ENCODE peak calls at places on chromosomes 11 and 22, in six cellular contexts. G is upper lobe of right lung; E is naive thymus-derived CD4-positive, alpha-beta T cell; R is esophagus muscularis mucosa; T is tibial nerve; H is psoas muscle. Q is an unnamed sample.

GRCh38 chr11:11963842-11964773 is 44.3 kb downstream of the DKK3 start:
- DNase-seq in E (no peak), H (no peak), G (no peak), R (no peak), T (no peak), Q (no peak)

GRCh38 chr11:3952715-3953114 is 97.3 kb downstream of the STIM1 start:
- DNase-seq in T (no peak), E (no peak), G (no peak), R (no peak), H (no peak), Q (no peak)

GRCh38 chr22:20115691-20116375 is at the start of gene RANBP1:
- DNase-seq in H (peak; percentile 25), R (no peak), T (no peak), E (no peak), G (peak; percentile 64), Q (no peak)

GRCh38 chr11:69874178-69874983 is 55.2 kb upstream of the FGF3 start:
- DNase-seq in T (no peak), H (no peak), G (peak; percentile 59), R (no peak), E (no peak), Q (no peak)

GRCh38 chr11:1100417-1101245 is 26.0 kb downstream of the MUC2 start:
- DNase-seq in G (peak; percentile 52), R (no peak), H (no peak), T (no peak), E (no peak), Q (no peak)

GRCh38 chr11:97143463-97143862 is 753.6 kb downstream of the JRKL start:
- DNase-seq in T (no peak), E (no peak), R (no peak), H (no peak), G (no peak), Q (no peak)

GRCh38 chr11:15327786-15328231 is 213.1 kb downstream of the INSC start:
- DNase-seq in E (no peak), R (peak; percentile 89), T (peak; percentile 39), H (peak; percentile 25), G (no peak), Q (no peak)

GRCh38 chr11:27211370-27212127 is 151.5 kb downstream of the CCDC34 start:
- DNase-seq in R (no peak), H (no peak), E (no peak), T (no peak), G (no peak), Q (no peak)

GRCh38 chr22:50313600-50313999 is 6.2 kb upstream of the PLXNB2 start:
- DNase-seq in E (no peak), T (no peak), G (no peak), R (no peak), H (no peak), Q (no peak)

GRCh38 chr11:122365545-122366380 is 249.7 kb upstream of the BLID start:
- DNase-seq in H (no peak), E (no peak), R (no peak), T (no peak), G (no peak), Q (no peak)

GRCh38 chr11:119694334-119694733 is 34.7 kb downstream of the NECTIN1 start:
- DNase-seq in G (no peak), H (no peak), R (no peak), T (no peak), E (no peak), Q (no peak)

GRCh38 chr22:46072030-46072881 is 78.1 kb upstream of the PPARA start:
- DNase-seq in E (peak; percentile 23), H (peak; percentile 81), G (peak; percentile 93), R (no peak), T (peak; percentile 44), Q (no peak)

GRCh38 chr11:18698341-18699268 is at the start of gene TMEM86A:
- DNase-seq in T (peak; percentile 93), R (peak; percentile 98), E (peak; percentile 87), G (peak; percentile 97), H (peak; percentile 93), Q (peak; percentile 90)

GRCh38 chr11:18699848-18700261 is 1.3 kb downstream of the TMEM86A start:
- DNase-seq in G (no peak), H (no peak), R (no peak), T (no peak), E (no peak), Q (peak; percentile 19)

GRCh38 chr11:18699269-18699596 is 654 bp downstream of the TMEM86A start:
- DNase-seq in G (no peak), H (no peak), R (no peak), E (no peak), T (no peak), Q (no peak)

GRCh38 chr11:18696638-18697225 is 1.8 kb upstream of the TMEM86A start:
- DNase-seq in G (no peak), H (no peak), T (no peak), R (no peak), E (no peak), Q (no peak)

DNA sequence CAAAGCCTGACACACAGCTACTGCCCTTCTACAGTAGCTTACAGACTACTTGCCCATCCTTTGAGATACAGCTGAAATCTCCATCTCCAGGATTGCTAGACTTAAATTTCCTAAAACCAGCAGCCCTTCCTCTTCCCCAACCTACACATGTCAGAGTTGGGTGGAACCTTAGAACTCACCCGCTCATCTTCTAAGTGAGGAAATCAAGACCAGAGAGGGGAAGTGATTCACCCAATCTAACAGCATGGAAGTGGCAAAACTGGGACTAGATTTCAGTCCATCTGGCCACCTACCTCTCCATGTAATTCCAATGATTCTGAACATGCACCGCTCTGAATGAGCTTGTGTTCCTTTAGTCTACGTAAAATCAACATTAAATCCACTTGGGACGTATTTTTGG is 998 bp upstream of the TMEM86A start:
- DNase-seq in E (no peak), G (no peak), R (no peak), H (no peak), T (no peak), Q (no peak)
- H3K27ac ChIP-seq in E (no peak overlapping the region), G (no peak overlapping the region), R (peak overlapping the region; percentile 85), H (no peak overlapping the region), T (peak overlapping the region; percentile 95), Q (no peak overlapping the region)

GRCh38 chr11:34040571-34040970 is 11.0 kb upstream of the CAPRIN1 start:
- DNase-seq in T (no peak), E (no peak), H (no peak), G (no peak), R (no peak), Q (no peak)

GRCh38 chr11:34050536-34050935 is 995 bp upstream of the CAPRIN1 start:
- DNase-seq in H (no peak), R (no peak), G (no peak), E (no peak), T (no peak), Q (no peak)

GRCh38 chr11:34049058-34049457 is 2.5 kb upstream of the CAPRIN1 start:
- DNase-seq in T (no peak), G (no peak), E (no peak), R (no peak), H (no peak), Q (no peak)

GRCh38 chr11:34044664-34045485 is 6.7 kb upstream of the CAPRIN1 start:
- DNase-seq in H (peak; percentile 31), T (no peak), G (peak; percentile 69), R (no peak), E (no peak), Q (no peak)
- H3K27ac ChIP-seq in H (no peak overlapping the region), T (no peak overlapping the region), G (no peak overlapping the region), R (no peak overlapping the region), E (no peak overlapping the region), Q (no peak overlapping the region)

DNA sequence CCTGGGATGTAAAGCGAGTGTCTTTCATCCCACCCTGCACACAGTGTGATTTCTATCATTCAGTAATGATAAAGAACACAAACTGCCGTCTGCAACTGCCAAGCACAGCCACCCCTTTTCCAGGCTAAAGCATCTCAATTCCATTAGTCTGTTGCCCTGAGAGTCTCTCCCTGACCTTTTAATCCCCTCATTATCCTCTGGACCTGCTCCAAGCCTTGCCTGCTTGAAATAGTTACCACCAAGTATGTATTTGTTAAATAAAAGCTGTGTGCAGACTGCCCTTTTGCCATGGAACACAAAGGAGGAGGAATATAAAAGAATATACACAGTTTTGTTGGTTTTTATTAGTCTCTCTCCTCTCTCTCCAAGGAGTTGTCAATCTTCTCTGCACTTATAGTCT is 13.0 kb downstream of the GRAP2 start:
- DNase-seq in H (no peak), T (no peak), E (no peak), R (peak; percentile 78), G (no peak), Q (no peak)
- H3K27ac ChIP-seq in H (no peak overlapping the region), T (no peak overlapping the region), E (peak overlapping the region; percentile 83), R (no peak overlapping the region), G (no peak overlapping the region), Q (no peak overlapping the region)

GRCh38 chr11:8597182-8597581 is 3.2 kb upstream of the STK33 start:
- DNase-seq in H (no peak), T (no peak), E (no peak), G (no peak), R (no peak), Q (no peak)

GRCh38 chr11:8593455-8593854 is 573 bp downstream of the STK33 start:
- DNase-seq in E (no peak), H (no peak), G (no peak), R (no peak), T (no peak), Q (no peak)

GRCh38 chr11:8596504-8597046 is 2.5 kb upstream of the STK33 start:
- DNase-seq in G (no peak), E (no peak), H (no peak), T (no peak), R (no peak), Q (no peak)

GRCh38 chr11:8593935-8594909 is at the start of gene STK33:
- DNase-seq in G (peak; percentile 89), H (peak; percentile 41), E (no peak), R (no peak), T (no peak), Q (peak; percentile 31)
- H3K27ac ChIP-seq in G (no peak within 1 kb of the TSS), H (no peak within 1 kb of the TSS), E (no peak within 1 kb of the TSS), R (peak within 1 kb of the TSS; percentile 56), T (no peak within 1 kb of the TSS), Q (no peak within 1 kb of the TSS)

DNA sequence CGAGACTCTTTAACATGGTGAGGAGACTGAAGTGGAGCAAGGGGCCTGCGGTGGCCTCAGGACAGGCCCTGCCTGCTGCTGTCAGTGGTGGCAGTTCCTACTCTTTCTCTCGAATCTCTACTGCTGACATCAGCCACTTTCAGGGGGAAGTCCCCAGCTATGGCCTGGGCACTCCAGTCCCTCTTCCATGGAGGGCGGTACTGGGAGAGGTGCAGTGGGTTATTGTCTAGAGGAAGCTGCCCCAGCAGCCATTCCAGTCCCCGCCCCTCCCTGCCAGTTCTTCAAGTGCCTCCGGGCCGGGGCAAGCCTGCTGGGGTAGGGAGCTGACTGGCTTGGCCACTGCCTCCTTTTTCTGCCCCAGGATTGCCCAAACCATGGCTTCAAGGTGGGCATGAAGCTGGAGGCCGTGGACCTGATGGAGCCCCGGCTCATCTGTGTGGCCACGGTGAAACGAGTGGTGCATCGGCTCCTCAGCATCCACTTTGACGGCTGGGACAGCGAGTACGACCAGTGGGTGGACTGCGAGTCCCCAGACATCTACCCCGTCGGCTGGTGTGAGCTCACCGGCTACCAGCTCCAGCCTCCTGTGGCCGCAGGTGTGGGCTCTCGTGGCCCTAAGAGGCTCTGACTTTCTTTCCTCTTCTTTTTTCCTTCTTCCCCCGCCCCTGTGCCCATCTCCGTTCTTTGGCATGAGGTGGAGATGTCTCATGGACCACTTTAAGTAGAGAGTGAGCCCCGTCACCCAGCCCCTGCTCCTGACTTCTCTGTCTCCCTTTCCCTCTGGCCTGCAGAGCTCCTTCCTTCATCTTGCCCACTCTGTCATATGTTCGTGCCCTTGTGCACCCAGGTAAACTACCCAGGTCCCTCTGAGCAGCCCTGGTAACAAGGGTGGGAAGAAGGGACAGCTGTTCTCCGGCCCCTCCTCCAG is 13.7 kb downstream of the CHADL start:
- DNase-seq in T (no peak), G (no peak), H (peak; percentile 38), R (no peak), E (no peak), Q (peak; percentile 57)
- H3K27ac ChIP-seq in T (no peak overlapping the region), G (no peak overlapping the region), H (no peak overlapping the region), R (no peak overlapping the region), E (no peak overlapping the region), Q (peak overlapping the region; percentile 49)

GRCh38 chr22:31446767-31447166 is 42.9 kb downstream of the EIF4ENIF1 start:
- DNase-seq in T (no peak), H (no peak), G (no peak), E (no peak), R (no peak), Q (no peak)
- H3K27ac ChIP-seq in T (no peak overlapping the region), H (no peak overlapping the region), G (no peak overlapping the region), E (no peak overlapping the region), R (no peak overlapping the region), Q (no peak overlapping the region)